ENCODE peak calls at places on chromosomes 7 and 10, in five cellular contexts. J is dorsolateral prefrontal cortex, D is keratinocyte, U is fibroblast of lung, N is kidney epithelial cell. W is an unnamed sample.

GRCh38 chr7:55280031-55280454 is 85.1 kb upstream of the LANCL2 start:
- DNase-seq in J (no peak), D (no peak), U (peak; percentile 59), N (no peak), W (peak; percentile 65)

GRCh38 chr7:107594961-107595737 is 15.1 kb downstream of the BCAP29 start:
- DNase-seq in J (no peak), D (peak; percentile 92), U (peak; percentile 98), N (peak; percentile 83), W (peak; percentile 94)

GRCh38 chr10:100024741-100025140 is 15.0 kb upstream of the DNMBP start:
- DNase-seq in J (no peak), D (no peak), U (no peak), N (no peak), W (no peak)

GRCh38 chr7:24573008-24573553 is at the start of gene PALS2:
- DNase-seq in J (peak; percentile 62), D (no peak), U (peak; percentile 75), N (no peak), W (peak; percentile 45)

GRCh38 chr10:121490906-121491519 is 107.2 kb downstream of the FGFR2 start:
- DNase-seq in J (no peak), D (no peak), U (peak; percentile 57), N (no peak), W (no peak)

GRCh38 chr7:130254555-130254954 is 12.1 kb upstream of the CPA2 start:
- DNase-seq in J (no peak), D (no peak), U (no peak), N (no peak), W (no peak)

GRCh38 chr10:96168546-96168945 is 38.4 kb downstream of the ZNF518A start:
- DNase-seq in J (no peak), D (no peak), U (no peak), N (no peak), W (no peak)

GRCh38 chr7:127776776-127777390 is 124.9 kb downstream of the SND1 start:
- DNase-seq in J (no peak), D (no peak), U (peak; percentile 93), N (peak; percentile 58), W (peak; percentile 90)

GRCh38 chr7:135822396-135822795 is 73.8 kb upstream of the FAM180A start:
- DNase-seq in J (no peak), D (no peak), U (no peak), N (no peak), W (no peak)

GRCh38 chr10:106872176-106872575 is 292.3 kb downstream of the SORCS1 start:
- DNase-seq in J (no peak), D (no peak), U (no peak), N (no peak), W (no peak)

GRCh38 chr7:101159696-101160674 is 5.4 kb downstream of the VGF start:
- DNase-seq in J (peak; percentile 85), D (no peak), U (peak; percentile 38), N (no peak), W (no peak)

GRCh38 chr7:36971515-36972139 is 247.3 kb upstream of the AOAH start:
- DNase-seq in J (no peak), D (no peak), U (no peak), N (no peak), W (no peak)

GRCh38 chr7:22854158-22855048 is 31.8 kb upstream of the TOMM7 start:
- DNase-seq in J (peak; percentile 48), D (peak; percentile 64), U (peak; percentile 86), N (no peak), W (peak; percentile 87)

GRCh38 chr7:22853138-22853537 is 30.5 kb upstream of the TOMM7 start:
- DNase-seq in J (no peak), D (no peak), U (no peak), N (no peak), W (no peak)

GRCh38 chr7:22855049-22855392 is 32.4 kb upstream of the TOMM7 start:
- DNase-seq in J (no peak), D (no peak), U (no peak), N (no peak), W (no peak)

GRCh38 chr7:22851140-22851539 is 28.5 kb upstream of the TOMM7 start:
- DNase-seq in J (no peak), D (no peak), U (no peak), N (no peak), W (peak; percentile 56)

DNA sequence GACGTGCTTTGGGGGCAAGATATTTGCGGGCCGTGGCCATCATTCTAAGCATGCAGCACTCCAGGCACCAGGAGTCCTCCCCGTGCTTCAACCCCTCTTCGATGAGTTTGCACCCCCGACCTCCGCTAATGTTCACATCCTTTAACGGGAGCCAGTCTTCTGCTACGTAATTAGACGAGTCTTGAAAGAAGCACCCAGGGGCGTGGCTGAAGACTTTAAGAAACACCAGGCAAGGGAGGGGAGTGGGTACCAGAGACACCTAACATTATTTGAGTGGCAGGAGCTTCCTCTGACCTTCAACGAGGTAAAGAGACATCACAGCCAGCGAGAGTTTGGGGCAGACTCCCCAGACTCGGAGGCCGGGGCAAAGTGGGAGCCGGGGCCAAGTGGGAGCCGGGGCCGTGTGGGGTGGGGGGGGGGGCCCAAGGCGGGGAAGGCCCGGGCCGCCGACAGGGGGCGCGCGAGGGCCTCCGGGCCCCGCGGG is 31.1 kb upstream of the TOMM7 start:
- DNase-seq in J (no peak), D (no peak), U (no peak), N (no peak), W (no peak)
- TF ChIP-seq CTCF in J (no peak), D (peak; percentile 53), U (peak; percentile 29), N (peak; percentile 21), W (no peak)

GRCh38 chr10:63504145-63504881 is 16.9 kb upstream of the REEP3 start:
- DNase-seq in J (no peak), D (peak; percentile 41), U (no peak), N (no peak), W (no peak)
- TF ChIP-seq CTCF in J (no peak), D (no peak), U (no peak), N (no peak), W (no peak)

GRCh38 chr10:35613597-35614226 is 8.6 kb downstream of the GJD4 start:
- DNase-seq in J (no peak), D (no peak), U (peak; percentile 32), N (no peak), W (peak; percentile 11)
- TF ChIP-seq CTCF in J (peak; percentile 11), D (peak; percentile 52), U (peak; percentile 41), N (peak; percentile 36), W (peak; percentile 52)

GRCh38 chr7:156778201-156778600 is 114.8 kb downstream of the LMBR1 start:
- DNase-seq in J (no peak), D (no peak), U (no peak), N (no peak), W (no peak)
- TF ChIP-seq CTCF in J (peak; percentile 12), D (no peak), U (no peak), N (no peak), W (peak; percentile 61)

DNA sequence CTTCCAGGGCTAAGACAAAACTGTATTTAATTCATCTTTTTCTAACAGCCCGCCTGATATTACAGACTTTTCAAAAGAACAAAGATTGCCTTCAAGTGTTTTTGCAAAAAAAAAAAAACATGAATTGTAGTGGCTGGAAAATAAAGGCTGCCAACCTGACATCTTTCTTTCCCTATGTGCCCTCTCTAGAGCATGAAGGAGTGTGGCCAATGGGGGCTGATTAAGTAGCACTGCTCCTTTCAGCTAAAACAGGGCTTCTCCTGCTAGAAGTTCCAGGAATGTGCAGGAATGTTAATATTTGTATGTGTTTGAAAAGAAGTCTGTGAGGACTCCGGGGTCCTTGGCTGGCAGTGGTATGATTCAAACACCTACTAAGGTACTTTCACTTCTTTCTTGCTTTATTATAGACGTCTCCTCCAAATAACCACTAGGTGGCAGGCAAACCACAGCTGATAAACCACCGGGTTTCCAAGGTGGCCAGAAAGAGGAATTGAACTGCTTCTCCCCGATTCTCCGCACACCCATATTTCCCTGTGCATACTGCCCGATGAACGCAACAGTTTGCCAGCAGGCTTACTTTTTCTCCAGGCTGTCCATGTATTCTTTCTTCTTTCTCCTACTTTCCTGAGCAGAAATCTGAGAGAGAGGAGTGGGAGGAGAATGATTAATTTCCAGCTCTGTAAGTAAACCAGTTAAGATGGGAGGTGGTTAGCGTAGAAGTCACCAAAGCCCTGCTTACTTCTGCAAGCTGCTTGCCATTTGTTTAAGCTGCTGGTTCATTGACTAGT is 56.8 kb upstream of the DGKI start:
- DNase-seq in J (no peak), D (peak; percentile 26), U (peak; percentile 65), N (no peak), W (peak; percentile 57)
- TF ChIP-seq CTCF in J (peak; percentile 88), D (peak; percentile 71), U (peak; percentile 73), N (peak; percentile 69), W (peak; percentile 95)

GRCh38 chr10:69179089-69179742 is 818 bp upstream of the SUPV3L1 start:
- DNase-seq in J (no peak), D (peak; percentile 30), U (no peak), N (no peak), W (no peak)
- TF ChIP-seq CTCF in J (no peak), D (no peak), U (no peak), N (no peak), W (no peak)

DNA sequence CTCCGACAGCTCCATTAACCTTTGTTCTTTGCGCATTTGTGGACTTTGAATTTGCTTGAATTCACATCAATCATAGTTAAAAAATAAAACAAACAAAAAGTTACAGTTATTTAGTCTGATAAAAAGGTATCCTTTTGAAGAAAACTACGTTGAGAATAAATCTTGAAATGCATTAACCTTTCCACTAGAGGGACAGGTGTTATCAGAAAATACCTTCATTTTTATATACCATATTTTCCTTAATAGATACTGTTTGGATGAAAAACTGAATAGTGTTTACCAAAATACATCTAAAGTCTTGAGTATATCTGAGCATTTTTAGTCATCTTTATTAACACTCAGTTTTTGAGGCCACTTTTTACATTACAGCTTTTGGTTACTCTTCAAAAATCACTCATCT is 371.9 kb downstream of the ZWINT start:
- DNase-seq in J (no peak), D (no peak), U (no peak), N (no peak), W (no peak)
- TF ChIP-seq CTCF in J (no peak), D (no peak), U (no peak), N (peak; percentile 7), W (peak; percentile 16)

W was measured in HFFc6.